ENCODE peak calls at places on chromosomes 4 and X, in nine cellular contexts. T, N, L, G, J, O, Y, K and Q are unnamed samples.

GRCh38 chrX:150934453-150934852 is 36.0 kb upstream of the CD99L2 start:
- DNase-seq in L (no peak), J (no peak), K (peak), N (no peak), T (no peak), Y (no peak), O (no peak), G (peak), Q (no peak)

GRCh38 chr4:151694819-151695730 is 65.7 kb downstream of the GATB start:
- DNase-seq in K (no peak), N (no peak), J (no peak), L (no peak), G (no peak), T (no peak), Y (no peak), O (no peak), Q (no peak)

GRCh38 chrX:107207089-107207488 is 678 bp downstream of the DNAAF6 start:
- DNase-seq in G (no peak), T (no peak), O (no peak), Y (no peak), K (no peak), L (no peak), J (no peak), N (no peak), Q (no peak)

GRCh38 chrX:118637997-118638396 is 89.4 kb upstream of the IL13RA1 start:
- DNase-seq in T (no peak), G (peak), Y (no peak), L (no peak), N (no peak), O (no peak), K (peak), J (no peak), Q (no peak)

GRCh38 chr4:2036866-2037265 is 22.3 kb upstream of the NAT8L start:
- DNase-seq in J (no peak), G (no peak), N (no peak), T (no peak), K (no peak), Y (no peak), L (no peak), O (no peak), Q (no peak)

GRCh38 chrX:39309018-39309620 is 507.9 kb downstream of the MID1IP1 start:
- DNase-seq in N (peak), O (peak), K (peak), G (no peak), J (no peak), Y (no peak), T (no peak), L (peak), Q (peak)

GRCh38 chr4:186366326-186366725 is 100.3 kb downstream of the F11 start:
- DNase-seq in O (no peak), G (no peak), K (no peak), J (no peak), T (no peak), N (no peak), L (no peak), Y (no peak), Q (no peak)

GRCh38 chr4:72987741-72988729 is 81.5 kb downstream of the COX18 start:
- DNase-seq in T (no peak), O (no peak), G (no peak), N (no peak), Y (no peak), L (no peak), J (no peak), K (peak), Q (no peak)

GRCh38 chrX:47707031-47707780 is 48.2 kb upstream of the UXT start:
- DNase-seq in J (no peak), K (peak), L (no peak), G (no peak), N (no peak), Y (no peak), O (no peak), T (no peak), Q (no peak)

GRCh38 chr4:158778712-158779111 is 9.9 kb downstream of the FNIP2 start:
- DNase-seq in L (no peak), N (peak), T (no peak), K (no peak), G (no peak), Y (no peak), O (no peak), J (no peak), Q (no peak)

GRCh38 chr4:31360786-31361185 is 640.6 kb downstream of the PCDH7 start:
- DNase-seq in J (no peak), K (peak), L (no peak), G (peak), N (no peak), O (no peak), Y (no peak), T (no peak), Q (no peak)

GRCh38 chr4:132955146-132955545 is 193.9 kb upstream of the PCDH10 start:
- DNase-seq in J (peak), L (no peak), Y (no peak), K (no peak), T (no peak), O (no peak), G (no peak), N (no peak), Q (no peak)

GRCh38 chr4:81870275-81870674 is 398.6 kb upstream of the RASGEF1B start:
- DNase-seq in G (no peak), T (no peak), L (no peak), O (no peak), K (no peak), Y (no peak), J (no peak), N (no peak), Q (no peak)

GRCh38 chr4:74934822-74935326 is 2.0 kb downstream of the PARM1 start:
- DNase-seq in G (no peak), T (no peak), N (no peak), K (no peak), Y (no peak), O (no peak), L (no peak), J (peak), Q (no peak)